ENCODE peak calls at places on chromosomes 7 and 10, in five cellular contexts. W is colonic mucosa, Y is AG09309, I is fibroblast of lung, D is testis. O is an unnamed sample.

GRCh38 chr7:47273974-47274766 is 307.7 kb downstream of the TNS3 start:
- DNase-seq in Y (no peak), I (no peak), W (peak), D (no peak), O (no peak)

GRCh38 chr7:21767300-21767900 is 178.3 kb downstream of the CDCA7L start:
- DNase-seq in I (peak), D (peak), Y (peak), W (peak), O (peak)

GRCh38 chr7:49775065-49775948 is 1.9 kb downstream of the VWC2 start:
- DNase-seq in Y (no peak), D (no peak), W (no peak), I (no peak), O (no peak)

GRCh38 chr7:333399-333776 is 43.4 kb downstream of the FOXL3 start:
- DNase-seq in D (peak), W (peak), Y (no peak), I (no peak), O (no peak)

GRCh38 chr7:133509822-133510221 is 256.9 kb downstream of the EXOC4 start:
- DNase-seq in W (no peak), I (no peak), Y (no peak), D (no peak), O (no peak)

GRCh38 chr7:6640246-6640721 is 3.2 kb downstream of the ZNF316 start:
- DNase-seq in D (no peak), W (peak), Y (no peak), I (peak), O (no peak)

GRCh38 chr7:117127585-117128168 is 174.4 kb downstream of the ST7 start:
- DNase-seq in I (peak), W (peak), D (peak), Y (no peak), O (no peak)

GRCh38 chr7:139321071-139321745 is 19.9 kb upstream of the FMC1 start:
- DNase-seq in I (peak), W (no peak), D (no peak), Y (no peak), O (no peak)

GRCh38 chr7:80439894-80440811 is 71.7 kb downstream of the GNAT3 start:
- DNase-seq in W (no peak), I (peak), D (no peak), Y (peak), O (no peak)

GRCh38 chr7:103851357-103851756 is 138.1 kb downstream of the RELN start:
- DNase-seq in W (no peak), D (no peak), Y (no peak), I (peak), O (no peak)

GRCh38 chr10:73983096-73984047 is 14.5 kb upstream of the VCL start:
- DNase-seq in I (no peak), W (no peak), D (no peak), Y (no peak), O (no peak)

GRCh38 chr10:133567609-133568286 is 2.4 kb upstream of the SYCE1 start:
- DNase-seq in W (no peak), D (no peak), I (no peak), Y (no peak), O (no peak)

GRCh38 chr10:33484787-33485186 is 150.3 kb upstream of the NRP1 start:
- DNase-seq in D (no peak), I (peak), W (no peak), Y (no peak), O (no peak)

GRCh38 chr10:50417906-50418697 is 166.8 kb upstream of the ASAH2 start:
- DNase-seq in D (peak), I (peak), Y (peak), W (peak), O (peak)

GRCh38 chr7:117019287-117019686 is 66.0 kb downstream of the ST7 start:
- DNase-seq in I (no peak), D (no peak), W (no peak), Y (no peak), O (no peak)

GRCh38 chr7:1093916-1094508 is 6.1 kb downstream of the GPER1 start:
- DNase-seq in W (no peak), D (no peak), Y (no peak), I (no peak), O (no peak)

GRCh38 chr10:123241391-123242141 is 87.4 kb downstream of the BUB3 start:
- DNase-seq in I (no peak), Y (no peak), D (no peak), W (no peak), O (peak)

GRCh38 chr10:102152545-102152890 is 329 bp downstream of the NOLC1 start:
- DNase-seq in W (no peak), I (no peak), Y (no peak), D (no peak), O (no peak)

GRCh38 chr7:31958216-31958615 is 112.0 kb downstream of the PDE1C start:
- DNase-seq in D (no peak), W (no peak), Y (peak), I (peak), O (no peak)

GRCh38 chr10:100873825-100874326 is 38.9 kb upstream of the SLF2 start:
- DNase-seq in Y (no peak), I (no peak), D (no peak), W (no peak), O (no peak)

GRCh38 chr10:60048146-60048545 is 141.8 kb upstream of the CCDC6 start:
- DNase-seq in Y (no peak), D (no peak), W (peak), I (no peak), O (no peak)

GRCh38 chr10:43082087-43082486 is 5.2 kb downstream of the RET start:
- DNase-seq in W (no peak), D (no peak), I (no peak), Y (no peak), O (no peak)

GRCh38 chr10:28768227-28768626 is 90.9 kb downstream of the BAMBI start:
- DNase-seq in D (no peak), Y (no peak), W (no peak), I (no peak), O (no peak)

GRCh38 chr10:13346280-13346819 is 1.7 kb downstream of the SEPHS1 start:
- DNase-seq in D (peak), W (peak), Y (peak), I (peak), O (no peak)

GRCh38 chr10:121753726-121754476 is 155.7 kb upstream of the FGFR2 start:
- DNase-seq in D (no peak), W (no peak), Y (peak), I (peak), O (peak)

GRCh38 chr10:62112325-62112724 is 156.3 kb downstream of the RTKN2 start:
- DNase-seq in W (no peak), D (no peak), I (no peak), Y (no peak), O (no peak)

GRCh38 chr7:154304231-154304630 is 252.0 kb downstream of the DPP6 start:
- DNase-seq in D (no peak), W (no peak), I (no peak), Y (no peak), O (no peak)

GRCh38 chr10:13000431-13000830 is 1.1 kb downstream of the CCDC3 start:
- DNase-seq in D (no peak), Y (no peak), I (no peak), W (no peak), O (no peak)

GRCh38 chr10:132229834-132230556 is 43.2 kb downstream of the DPYSL4 start:
- DNase-seq in Y (no peak), I (peak), W (peak), D (no peak), O (peak)
- H3K4me3 ChIP-seq in Y (no peak), I (no peak), W (peak), D (no peak), O (peak)

DNA sequence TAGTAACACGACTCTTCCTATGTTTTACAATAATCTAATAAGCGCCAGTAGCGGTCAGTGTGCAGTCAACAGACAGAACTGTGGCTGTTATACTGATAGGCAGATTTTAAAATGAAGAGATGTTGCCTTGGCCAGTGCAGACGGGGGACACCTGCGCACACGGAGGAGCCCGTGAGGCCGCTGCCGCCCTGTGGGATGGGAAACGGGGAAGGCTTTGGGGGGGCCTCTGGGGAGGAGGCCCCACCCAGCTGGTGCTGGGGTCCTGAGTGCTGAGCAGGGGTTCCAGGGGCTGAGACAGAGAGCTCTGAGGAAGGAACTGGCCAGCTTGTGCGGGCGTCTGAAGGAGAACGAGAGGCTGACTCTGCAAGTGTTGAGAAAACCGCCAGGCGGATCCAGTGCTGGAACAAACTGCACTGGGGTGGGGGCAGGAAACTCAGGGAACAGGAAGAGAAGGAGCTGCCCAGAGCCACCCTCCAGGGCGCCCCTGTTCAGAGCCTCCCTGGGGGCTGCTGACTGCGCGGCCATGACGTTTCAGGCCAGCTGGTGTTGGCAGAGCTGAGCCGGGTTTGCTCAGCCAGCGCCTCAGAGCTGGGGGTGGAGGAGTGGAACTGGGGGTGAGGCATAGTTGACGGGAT is 426.4 kb downstream of the TCERG1L start:
- DNase-seq in Y (no peak), D (peak), W (no peak), I (no peak), O (no peak)
- TF ChIP-seq CTCF in Y (no peak), D (no peak), W (no peak), I (no peak), O (no peak)

DNA sequence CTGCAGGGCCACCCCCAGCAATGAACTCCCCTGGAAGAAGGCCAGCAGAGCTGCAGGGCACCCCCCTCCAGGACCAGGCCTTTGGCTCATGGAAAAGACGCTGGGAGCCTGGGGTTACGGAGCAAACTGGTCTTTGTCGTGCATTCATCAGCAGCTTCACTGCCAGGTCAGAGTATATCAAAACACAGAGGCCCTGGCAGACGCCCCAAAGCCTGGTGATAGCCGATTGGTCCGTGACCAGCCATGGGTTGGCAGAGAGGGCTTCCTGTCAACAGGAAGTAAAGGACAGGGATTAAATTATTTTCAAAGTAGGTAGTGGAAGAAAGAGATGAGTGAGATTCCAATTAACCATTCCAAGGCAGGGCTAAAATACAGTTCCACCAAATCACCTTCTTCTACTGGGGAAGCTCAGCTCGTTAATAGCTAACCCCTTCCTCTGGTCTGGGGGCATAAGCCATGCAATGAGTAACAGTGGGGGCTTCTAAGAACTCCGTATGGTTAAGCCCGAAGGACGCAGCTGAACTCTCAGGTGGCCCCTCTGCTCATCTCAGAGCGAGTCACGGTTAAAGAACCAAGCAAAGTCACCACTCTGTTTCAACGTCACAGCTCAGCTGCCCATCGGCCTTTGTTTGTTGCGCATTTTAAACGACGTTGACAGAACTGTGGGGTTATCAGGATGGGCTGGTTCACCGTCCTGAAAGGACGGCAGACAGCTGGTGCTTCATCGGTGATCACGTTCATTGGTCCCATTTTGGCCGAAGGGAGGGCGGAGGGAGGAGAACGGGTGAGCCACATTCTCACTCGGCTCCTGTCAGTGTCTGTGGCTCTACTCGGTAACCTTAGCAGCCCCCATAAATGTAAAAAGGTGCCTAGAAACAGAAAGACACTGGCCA is 8.8 kb downstream of the PRKAG2 start:
- DNase-seq in W (no peak), Y (no peak), D (no peak), I (no peak), O (no peak)
- H3K4me3 ChIP-seq in W (no peak), Y (no peak), D (no peak), I (no peak), O (no peak)

GRCh38 chr10:14385591-14386201 is 55.0 kb upstream of the FRMD4A start:
- DNase-seq in W (no peak), D (no peak), Y (no peak), I (peak), O (no peak)
- TF ChIP-seq CTCF in W (no peak), D (no peak), Y (peak), I (no peak), O (no peak)

GRCh38 chr10:116274141-116274861 is 1.3 kb upstream of the GFRA1 start:
- DNase-seq in Y (no peak), D (no peak), I (peak), W (no peak), O (no peak)

GRCh38 chr10:116270691-116271592 is 2.1 kb downstream of the GFRA1 start:
- DNase-seq in Y (no peak), D (no peak), W (peak), I (no peak), O (no peak)

GRCh38 chr10:116269612-116270011 is 3.4 kb downstream of the GFRA1 start:
- DNase-seq in Y (no peak), I (no peak), D (no peak), W (no peak), O (no peak)

GRCh38 chr10:116272497-116273221 is at the start of gene GFRA1:
- DNase-seq in Y (no peak), D (no peak), W (no peak), I (peak), O (no peak)

GRCh38 chr10:116271593-116272496 is 1.2 kb downstream of the GFRA1 start:
- DNase-seq in I (peak), D (peak), W (no peak), Y (no peak), O (no peak)
- H3K4me3 ChIP-seq in I (peak), D (peak), W (peak), Y (peak), O (peak)

DNA sequence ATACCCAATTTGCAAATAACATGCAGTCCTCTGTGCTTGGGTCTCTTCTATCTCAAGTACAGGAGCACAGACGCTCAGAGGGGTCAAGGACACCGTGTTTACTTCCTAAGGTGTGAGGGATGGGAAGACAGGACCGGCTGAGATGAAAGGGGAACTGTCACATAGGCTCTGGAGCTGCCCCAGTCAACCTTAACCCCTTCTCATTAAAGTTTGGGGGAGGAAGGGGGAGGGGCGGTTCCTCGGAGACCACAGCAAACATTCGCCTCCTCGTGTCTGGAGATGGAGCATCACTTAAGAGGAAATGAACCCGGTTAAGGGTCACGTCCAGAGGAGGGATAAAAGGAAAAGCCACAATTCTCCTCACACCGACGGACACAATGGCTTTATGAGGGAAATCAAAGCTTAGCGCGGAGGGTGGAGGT is 1.1 kb downstream of the SH3PXD2A start:
- DNase-seq in W (no peak), Y (no peak), I (peak), D (peak), O (no peak)
- TF ChIP-seq CTCF in W (no peak), Y (no peak), I (no peak), D (no peak), O (no peak)

GRCh38 chr10:120736377-120736776 is 114.8 kb upstream of the WDR11 start:
- DNase-seq in I (no peak), Y (no peak), W (no peak), D (no peak), O (no peak)

GRCh38 chr10:120732643-120733313 is 118.4 kb upstream of the WDR11 start:
- DNase-seq in D (no peak), Y (no peak), I (no peak), W (no peak), O (no peak)

GRCh38 chr10:120735315-120735714 is 115.8 kb upstream of the WDR11 start:
- DNase-seq in W (no peak), Y (no peak), I (no peak), D (no peak), O (no peak)

GRCh38 chr10:120735773-120736371 is 115.3 kb upstream of the WDR11 start:
- DNase-seq in I (peak), Y (no peak), W (no peak), D (no peak), O (no peak)

DNA sequence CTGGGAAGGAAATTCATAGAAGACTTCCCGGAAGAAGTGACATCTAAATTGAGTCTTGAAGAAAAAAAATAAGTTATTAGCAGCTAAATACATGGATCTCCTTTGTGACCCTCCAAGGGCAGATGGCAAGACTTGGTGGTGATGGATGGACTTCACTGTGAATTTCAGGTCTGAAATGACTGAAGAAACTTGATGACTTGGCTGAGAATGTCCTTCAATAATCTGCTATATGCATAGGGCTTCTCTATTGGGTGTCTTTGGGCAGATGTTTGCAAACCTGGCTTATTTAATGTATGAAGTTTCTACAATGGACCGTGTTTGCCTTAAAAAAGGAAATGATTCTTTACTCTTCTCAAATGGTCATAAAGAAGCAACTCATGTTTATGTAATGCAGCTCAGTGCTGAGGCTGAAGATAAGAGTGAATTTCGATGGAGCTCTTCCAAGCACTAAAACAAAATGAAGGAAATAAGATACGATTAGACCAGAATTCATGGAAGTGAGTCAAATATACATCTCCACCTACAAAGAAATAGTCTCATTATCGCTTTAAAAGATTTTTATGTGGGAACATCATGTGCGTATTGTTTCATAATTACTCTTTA is 116.6 kb upstream of the WDR11 start:
- DNase-seq in W (no peak), I (no peak), D (no peak), Y (no peak), O (no peak)
- H3K4me3 ChIP-seq in W (no peak), I (no peak), D (no peak), Y (no peak), O (no peak)

GRCh38 chr7:128673571-128673970 is 1.5 kb downstream of the GARIN1A start:
- DNase-seq in W (no peak), Y (no peak), I (no peak), D (no peak), O (no peak)

GRCh38 chr7:128676665-128677064 is 4.6 kb downstream of the GARIN1A start:
- DNase-seq in I (no peak), Y (no peak), D (no peak), W (no peak), O (no peak)

GRCh38 chr7:128671992-128672391 is at the start of gene GARIN1A:
- DNase-seq in I (no peak), W (no peak), Y (no peak), D (no peak), O (no peak)

DNA sequence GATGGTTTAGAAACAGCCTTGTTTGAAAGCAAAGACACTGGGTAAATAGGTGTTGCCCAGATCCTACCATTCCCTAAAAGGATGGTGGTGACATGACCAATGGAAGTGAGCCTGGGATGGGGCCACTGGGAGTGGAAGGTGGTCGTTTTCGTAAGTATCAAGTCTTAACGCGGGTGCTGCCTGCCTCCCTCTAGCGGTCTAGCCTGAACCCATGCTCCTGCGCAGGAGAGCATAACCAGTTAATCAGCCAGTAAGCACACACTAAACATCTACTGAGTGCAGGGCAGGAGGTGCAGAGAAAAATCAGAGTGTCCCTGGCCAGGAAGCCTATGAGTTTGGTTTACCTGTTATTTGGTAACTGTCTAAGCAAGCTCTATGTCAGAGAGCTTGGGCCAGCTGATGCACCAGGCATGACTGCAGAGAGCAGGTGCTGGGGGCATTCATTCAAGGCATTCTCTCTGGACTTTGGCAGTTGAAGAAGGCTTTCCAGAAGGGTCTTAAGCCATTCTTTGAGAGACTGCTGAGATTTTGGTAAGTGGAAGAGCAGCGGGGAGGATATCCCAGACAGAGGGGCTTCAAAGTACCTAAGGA is 930 bp downstream of the GARIN1A start:
- DNase-seq in Y (no peak), W (no peak), I (peak), D (no peak), O (no peak)
- TF ChIP-seq CTCF in Y (peak), W (peak), I (peak), D (no peak), O (peak)

GRCh38 chr10:86413046-86413728 is 46.6 kb upstream of the GRID1 start:
- DNase-seq in W (no peak), Y (no peak), I (peak), D (no peak), O (peak)
- H3K4me3 ChIP-seq in W (no peak), Y (no peak), I (no peak), D (no peak), O (no peak)